ENCODE peak calls at places on chromosome 10, in seven cellular contexts. One of them, this sample, is unnamed.

GRCh38 chr10:27771231-27771630 is 25.6 kb upstream of the MKX start:
- DNase-seq in HCT116: no peak
- DNase-seq in adrenal gland: no peak
- DNase-seq in neural progenitor cell: no peak
- DNase-seq in GM23248: no peak
- DNase-seq in tibial nerve: no peak
- DNase-seq in uterus: no peak
- DNase-seq in this sample: no peak

GRCh38 chr10:132532784-132533560 is 4.6 kb upstream of the INPP5A start:
- DNase-seq in uterus: peak; percentile 14
- DNase-seq in HCT116: peak; percentile 79
- DNase-seq in tibial nerve: no peak
- DNase-seq in GM23248: peak; percentile 81
- DNase-seq in adrenal gland: no peak
- DNase-seq in neural progenitor cell: no peak
- DNase-seq in this sample: peak; percentile 43

GRCh38 chr10:61136151-61136550 is 192.2 kb upstream of the RHOBTB1 start:
- DNase-seq in HCT116: no peak
- DNase-seq in adrenal gland: no peak
- DNase-seq in neural progenitor cell: no peak
- DNase-seq in uterus: no peak
- DNase-seq in GM23248: peak; percentile 19
- DNase-seq in tibial nerve: no peak
- DNase-seq in this sample: no peak

GRCh38 chr10:8100366-8100765 is 45.9 kb downstream of the GATA3 start:
- DNase-seq in uterus: no peak
- DNase-seq in GM23248: no peak
- DNase-seq in tibial nerve: no peak
- DNase-seq in HCT116: no peak
- DNase-seq in adrenal gland: no peak
- DNase-seq in neural progenitor cell: no peak
- DNase-seq in this sample: no peak

GRCh38 chr10:91614254-91614624 is 18.6 kb downstream of the PPP1R3C start:
- DNase-seq in uterus: no peak
- DNase-seq in neural progenitor cell: no peak
- DNase-seq in tibial nerve: no peak
- DNase-seq in HCT116: no peak
- DNase-seq in GM23248: peak; percentile 94
- DNase-seq in adrenal gland: no peak
- DNase-seq in this sample: no peak

GRCh38 chr10:86373828-86374227 is 7.2 kb upstream of the GRID1 start:
- DNase-seq in GM23248: no peak
- DNase-seq in tibial nerve: no peak
- DNase-seq in adrenal gland: peak; percentile 37
- DNase-seq in uterus: no peak
- DNase-seq in neural progenitor cell: no peak
- DNase-seq in HCT116: no peak
- DNase-seq in this sample: peak; percentile 38

GRCh38 chr10:127102176-127102575 is 94.2 kb downstream of the INSYN2A start:
- DNase-seq in neural progenitor cell: no peak
- DNase-seq in GM23248: no peak
- DNase-seq in adrenal gland: no peak
- DNase-seq in tibial nerve: no peak
- DNase-seq in HCT116: no peak
- DNase-seq in uterus: no peak
- DNase-seq in this sample: no peak

GRCh38 chr10:82813856-82814255 is 938.9 kb downstream of the NRG3 start:
- DNase-seq in neural progenitor cell: no peak
- DNase-seq in GM23248: peak; percentile 16
- DNase-seq in HCT116: no peak
- DNase-seq in uterus: no peak
- DNase-seq in tibial nerve: no peak
- DNase-seq in adrenal gland: no peak
- DNase-seq in this sample: no peak

GRCh38 chr10:79980711-79981110 is 31.8 kb upstream of the SFTPD start:
- DNase-seq in tibial nerve: no peak
- DNase-seq in GM23248: no peak
- DNase-seq in HCT116: no peak
- DNase-seq in neural progenitor cell: no peak
- DNase-seq in adrenal gland: no peak
- DNase-seq in uterus: no peak
- DNase-seq in this sample: no peak

GRCh38 chr10:124754227-124754626 is 10.0 kb upstream of the FAM53B start:
- DNase-seq in GM23248: no peak
- DNase-seq in HCT116: no peak
- DNase-seq in tibial nerve: no peak
- DNase-seq in adrenal gland: no peak
- DNase-seq in uterus: no peak
- DNase-seq in neural progenitor cell: no peak
- DNase-seq in this sample: no peak

GRCh38 chr10:89710748-89711147 is 9.4 kb downstream of the KIF20B start:
- DNase-seq in tibial nerve: no peak
- DNase-seq in adrenal gland: no peak
- DNase-seq in neural progenitor cell: no peak
- DNase-seq in GM23248: no peak
- DNase-seq in uterus: no peak
- DNase-seq in HCT116: no peak
- DNase-seq in this sample: no peak

GRCh38 chr10:93445097-93445960 is 36.8 kb downstream of the MYOF start:
- DNase-seq in tibial nerve: peak; percentile 90
- DNase-seq in uterus: peak; percentile 94
- DNase-seq in HCT116: peak; percentile 84
- DNase-seq in neural progenitor cell: peak; percentile 97
- DNase-seq in adrenal gland: peak; percentile 92
- DNase-seq in GM23248: peak; percentile 98
- DNase-seq in this sample: peak; percentile 97

GRCh38 chr10:119620241-119620753 is 23.5 kb upstream of the TIAL1 start:
- DNase-seq in adrenal gland: no peak
- DNase-seq in tibial nerve: no peak
- DNase-seq in uterus: no peak
- DNase-seq in neural progenitor cell: no peak
- DNase-seq in GM23248: peak; percentile 72
- DNase-seq in HCT116: no peak
- DNase-seq in this sample: no peak

GRCh38 chr10:48411510-48411909 is 105.0 kb downstream of the MAPK8 start:
- DNase-seq in GM23248: no peak
- DNase-seq in HCT116: no peak
- DNase-seq in neural progenitor cell: no peak
- DNase-seq in uterus: no peak
- DNase-seq in adrenal gland: no peak
- DNase-seq in tibial nerve: no peak
- DNase-seq in this sample: no peak

GRCh38 chr10:60890811-60891210 is 53.2 kb downstream of the RHOBTB1 start:
- DNase-seq in adrenal gland: no peak
- DNase-seq in HCT116: no peak
- DNase-seq in GM23248: no peak
- DNase-seq in neural progenitor cell: no peak
- DNase-seq in uterus: no peak
- DNase-seq in tibial nerve: no peak
- DNase-seq in this sample: no peak

GRCh38 chr10:11553773-11554381 is 57.6 kb downstream of the USP6NL start:
- DNase-seq in HCT116: no peak
- DNase-seq in tibial nerve: no peak
- DNase-seq in uterus: no peak
- DNase-seq in GM23248: no peak
- DNase-seq in adrenal gland: no peak
- DNase-seq in neural progenitor cell: no peak
- DNase-seq in this sample: no peak

GRCh38 chr10:64096941-64097340 is 575.7 kb downstream of the REEP3 start:
- DNase-seq in neural progenitor cell: no peak
- DNase-seq in uterus: no peak
- DNase-seq in tibial nerve: no peak
- DNase-seq in GM23248: no peak
- DNase-seq in HCT116: no peak
- DNase-seq in adrenal gland: no peak
- DNase-seq in this sample: no peak

GRCh38 chr10:121598261-121599249 is at the start of gene FGFR2:
- DNase-seq in uterus: peak; percentile 81
- DNase-seq in HCT116: peak; percentile 56
- DNase-seq in adrenal gland: peak; percentile 87
- DNase-seq in tibial nerve: peak; percentile 56
- DNase-seq in GM23248: peak; percentile 67
- DNase-seq in neural progenitor cell: peak; percentile 98
- DNase-seq in this sample: peak; percentile 92

GRCh38 chr10:59006511-59007306 is 169.7 kb upstream of the PHYHIPL start:
- DNase-seq in HCT116: no peak
- DNase-seq in GM23248: peak; percentile 84
- DNase-seq in neural progenitor cell: no peak
- DNase-seq in adrenal gland: peak; percentile 69
- DNase-seq in tibial nerve: peak; percentile 36
- DNase-seq in uterus: peak; percentile 16
- DNase-seq in this sample: no peak

GRCh38 chr10:117004238-117004626 is 755 bp downstream of the SHTN1 start:
- DNase-seq in GM23248: no peak
- DNase-seq in uterus: no peak
- DNase-seq in neural progenitor cell: no peak
- DNase-seq in adrenal gland: no peak
- DNase-seq in HCT116: no peak
- DNase-seq in tibial nerve: no peak
- DNase-seq in this sample: no peak

GRCh38 chr10:61192042-61192441 is 248.1 kb upstream of the RHOBTB1 start:
- DNase-seq in uterus: no peak
- DNase-seq in tibial nerve: no peak
- DNase-seq in adrenal gland: no peak
- DNase-seq in GM23248: no peak
- DNase-seq in HCT116: no peak
- DNase-seq in neural progenitor cell: no peak
- DNase-seq in this sample: no peak

GRCh38 chr10:85510682-85511081 is 855.9 kb downstream of the GRID1 start:
- DNase-seq in HCT116: no peak
- DNase-seq in uterus: no peak
- DNase-seq in adrenal gland: no peak
- DNase-seq in neural progenitor cell: peak; percentile 24
- DNase-seq in GM23248: no peak
- DNase-seq in tibial nerve: no peak
- DNase-seq in this sample: no peak

GRCh38 chr10:24871006-24871405 is 81.4 kb downstream of the PRTFDC1 start:
- DNase-seq in adrenal gland: no peak
- DNase-seq in neural progenitor cell: no peak
- DNase-seq in HCT116: no peak
- DNase-seq in uterus: no peak
- DNase-seq in GM23248: no peak
- DNase-seq in tibial nerve: no peak
- DNase-seq in this sample: no peak

GRCh38 chr10:70053212-70053895 is 708 bp downstream of the MACROH2A2 start:
- DNase-seq in GM23248: peak; percentile 49
- DNase-seq in tibial nerve: no peak
- DNase-seq in adrenal gland: no peak
- DNase-seq in uterus: no peak
- DNase-seq in neural progenitor cell: peak; percentile 58
- DNase-seq in HCT116: no peak
- DNase-seq in this sample: no peak
- H3K4me3 ChIP-seq in GM23248: peak overlapping the region; percentile 81
- H3K4me3 ChIP-seq in tibial nerve: peak overlapping the region; percentile 54
- H3K4me3 ChIP-seq in adrenal gland: no peak overlapping the region
- H3K4me3 ChIP-seq in uterus: peak overlapping the region; percentile 53
- H3K4me3 ChIP-seq in neural progenitor cell: peak overlapping the region; percentile 97
- H3K4me3 ChIP-seq in HCT116: peak overlapping the region; percentile 72
- H3K4me3 ChIP-seq in this sample: peak overlapping the region; percentile 82

DNA sequence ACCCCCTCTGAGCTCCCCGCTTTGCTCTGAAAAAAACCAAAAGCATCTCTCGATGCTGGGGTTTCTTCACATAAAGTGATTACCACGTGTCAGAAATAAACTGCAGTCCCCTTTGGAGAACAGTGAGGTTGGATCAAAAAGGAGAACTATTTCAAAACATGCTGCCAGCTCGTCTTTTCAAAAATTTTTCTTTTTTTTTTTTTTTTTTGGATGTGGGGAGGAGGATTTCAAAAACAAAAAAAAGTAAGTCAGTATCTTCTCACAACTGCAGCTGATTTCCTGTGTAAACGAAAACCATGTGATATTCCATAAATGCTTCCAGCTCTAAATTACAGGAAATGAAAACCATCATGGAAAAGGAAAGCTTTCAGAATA is 155.0 kb upstream of the LYZL2 start:
- DNase-seq in HCT116: no peak
- DNase-seq in tibial nerve: no peak
- DNase-seq in adrenal gland: no peak
- DNase-seq in GM23248: peak; percentile 70
- DNase-seq in uterus: no peak
- DNase-seq in neural progenitor cell: no peak
- DNase-seq in this sample: peak; percentile 44
- H3K4me3 ChIP-seq in HCT116: no peak overlapping the region
- H3K4me3 ChIP-seq in tibial nerve: peak overlapping the region; percentile 60
- H3K4me3 ChIP-seq in adrenal gland: peak overlapping the region; percentile 35
- H3K4me3 ChIP-seq in GM23248: peak overlapping the region; percentile 84
- H3K4me3 ChIP-seq in uterus: peak overlapping the region; percentile 61
- H3K4me3 ChIP-seq in neural progenitor cell: peak overlapping the region; percentile 54
- H3K4me3 ChIP-seq in this sample: peak overlapping the region; percentile 56

GRCh38 chr10:110034596-110034995 is 26.8 kb downstream of the ADD3 start:
- DNase-seq in HCT116: no peak
- DNase-seq in uterus: no peak
- DNase-seq in neural progenitor cell: no peak
- DNase-seq in GM23248: peak; percentile 50
- DNase-seq in tibial nerve: no peak
- DNase-seq in adrenal gland: no peak
- DNase-seq in this sample: no peak
- H3K4me3 ChIP-seq in HCT116: no peak overlapping the region
- H3K4me3 ChIP-seq in uterus: no peak overlapping the region
- H3K4me3 ChIP-seq in neural progenitor cell: no peak overlapping the region
- H3K4me3 ChIP-seq in GM23248: no peak overlapping the region
- H3K4me3 ChIP-seq in tibial nerve: no peak overlapping the region
- H3K4me3 ChIP-seq in adrenal gland: no peak overlapping the region
- H3K4me3 ChIP-seq in this sample: no peak overlapping the region

DNA sequence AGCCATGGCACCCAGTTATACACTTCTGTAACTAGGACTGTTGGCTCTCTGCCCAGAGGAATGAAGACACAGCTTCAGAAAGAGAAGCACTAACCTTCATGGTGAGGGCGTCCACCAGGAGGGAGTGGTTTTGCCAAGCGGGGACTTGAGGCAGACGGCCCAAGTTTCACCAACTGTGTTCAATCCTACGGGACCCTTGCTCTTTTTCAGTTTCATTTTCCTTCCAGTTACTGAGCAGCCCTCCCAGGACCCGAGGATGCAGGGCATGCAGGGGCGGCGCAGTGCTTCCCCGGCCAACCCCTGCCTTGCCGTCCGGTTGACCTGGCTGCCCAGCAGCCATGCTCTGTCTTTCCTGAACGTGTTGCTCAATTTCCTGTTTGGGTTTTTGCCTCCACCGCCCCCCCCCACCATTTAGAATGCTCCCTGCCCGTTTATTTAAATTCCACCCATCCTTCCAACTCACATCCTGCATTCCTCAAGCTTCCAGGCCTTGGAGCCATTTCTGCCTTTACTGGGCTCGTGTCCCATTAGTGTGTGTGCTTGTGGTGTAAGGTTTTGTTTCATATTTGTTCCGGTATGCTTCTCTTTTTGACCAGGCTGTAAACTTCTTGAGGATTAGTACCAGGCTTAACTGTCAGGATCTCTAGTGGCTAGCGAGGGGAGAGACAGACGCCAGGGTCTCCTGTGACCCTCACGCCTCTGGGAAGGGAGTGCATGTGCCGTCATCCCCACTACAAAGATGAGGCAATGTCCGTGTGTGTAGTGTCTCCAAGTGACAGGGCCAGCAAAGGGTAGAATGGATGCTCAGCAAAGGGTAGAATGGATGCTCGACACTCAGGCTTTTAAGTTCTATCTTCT is 31.6 kb downstream of the IL15RA start:
- DNase-seq in GM23248: peak; percentile 88
- DNase-seq in tibial nerve: no peak
- DNase-seq in neural progenitor cell: no peak
- DNase-seq in uterus: peak; percentile 86
- DNase-seq in adrenal gland: peak; percentile 79
- DNase-seq in HCT116: no peak
- DNase-seq in this sample: peak; percentile 85
- H3K4me3 ChIP-seq in GM23248: peak overlapping the region; percentile 32
- H3K4me3 ChIP-seq in tibial nerve: peak overlapping the region; percentile 9
- H3K4me3 ChIP-seq in neural progenitor cell: no peak overlapping the region
- H3K4me3 ChIP-seq in uterus: peak overlapping the region; percentile 7
- H3K4me3 ChIP-seq in adrenal gland: no peak overlapping the region
- H3K4me3 ChIP-seq in HCT116: no peak overlapping the region
- H3K4me3 ChIP-seq in this sample: peak overlapping the region; percentile 20